ENCODE peak calls at places on chromosomes 13 and 19, in seven cellular contexts. One of them, this sample, is unnamed.

GRCh38 chr13:27007166-27007565 is 164.4 kb downstream of the USP12 start:
- DNase-seq in ascending aorta: no peak
- DNase-seq in spleen: peak; percentile 40
- DNase-seq in cardiac fibroblast: no peak
- DNase-seq in prostate gland: no peak
- DNase-seq in heart left ventricle: no peak
- DNase-seq in OCI-LY7: no peak
- DNase-seq in this sample: no peak

GRCh38 chr19:24029941-24030636 is 56.9 kb upstream of the ZNF254 start:
- DNase-seq in ascending aorta: no peak
- DNase-seq in spleen: peak; percentile 56
- DNase-seq in cardiac fibroblast: no peak
- DNase-seq in prostate gland: no peak
- DNase-seq in heart left ventricle: no peak
- DNase-seq in OCI-LY7: peak; percentile 18
- DNase-seq in this sample: no peak

GRCh38 chr13:98103531-98103930 is 39.4 kb upstream of the FARP1 start:
- DNase-seq in ascending aorta: no peak
- DNase-seq in spleen: no peak
- DNase-seq in cardiac fibroblast: no peak
- DNase-seq in prostate gland: no peak
- DNase-seq in heart left ventricle: no peak
- DNase-seq in OCI-LY7: no peak
- DNase-seq in this sample: no peak

GRCh38 chr19:24159707-24160106 is 72.7 kb downstream of the ZNF254 start:
- DNase-seq in ascending aorta: no peak
- DNase-seq in spleen: no peak
- DNase-seq in cardiac fibroblast: peak; percentile 23
- DNase-seq in prostate gland: no peak
- DNase-seq in heart left ventricle: no peak
- DNase-seq in OCI-LY7: peak; percentile 19
- DNase-seq in this sample: peak; percentile 24

GRCh38 chr13:62432295-62432694 is 1016.6 kb upstream of the PCDH20 start:
- DNase-seq in ascending aorta: no peak
- DNase-seq in spleen: no peak
- DNase-seq in cardiac fibroblast: no peak
- DNase-seq in prostate gland: no peak
- DNase-seq in heart left ventricle: no peak
- DNase-seq in OCI-LY7: no peak
- DNase-seq in this sample: no peak

GRCh38 chr13:57787058-57787791 is 155.7 kb downstream of the PCDH17 start:
- DNase-seq in ascending aorta: no peak
- DNase-seq in spleen: no peak
- DNase-seq in cardiac fibroblast: no peak
- DNase-seq in prostate gland: no peak
- DNase-seq in heart left ventricle: no peak
- DNase-seq in OCI-LY7: no peak
- DNase-seq in this sample: no peak

GRCh38 chr19:33100894-33101644 is 20.1 kb downstream of the GPATCH1 start:
- DNase-seq in ascending aorta: no peak
- DNase-seq in spleen: no peak
- DNase-seq in cardiac fibroblast: no peak
- DNase-seq in prostate gland: no peak
- DNase-seq in heart left ventricle: no peak
- DNase-seq in OCI-LY7: no peak
- DNase-seq in this sample: no peak

GRCh38 chr13:30608364-30608763 is 9.4 kb upstream of the USPL1 start:
- DNase-seq in ascending aorta: no peak
- DNase-seq in spleen: no peak
- DNase-seq in cardiac fibroblast: no peak
- DNase-seq in prostate gland: no peak
- DNase-seq in heart left ventricle: no peak
- DNase-seq in OCI-LY7: no peak
- DNase-seq in this sample: peak; percentile 30

GRCh38 chr19:51367565-51368365 is 1.0 kb downstream of the CLDND2 start:
- DNase-seq in ascending aorta: peak; percentile 100
- DNase-seq in spleen: peak; percentile 100
- DNase-seq in cardiac fibroblast: peak; percentile 99
- DNase-seq in prostate gland: peak; percentile 98
- DNase-seq in heart left ventricle: peak; percentile 99
- DNase-seq in OCI-LY7: peak; percentile 98
- DNase-seq in this sample: peak; percentile 99

GRCh38 chr13:23741879-23742510 is 147.2 kb downstream of the MIPEP start:
- DNase-seq in ascending aorta: no peak
- DNase-seq in spleen: no peak
- DNase-seq in cardiac fibroblast: peak; percentile 24
- DNase-seq in prostate gland: no peak
- DNase-seq in heart left ventricle: no peak
- DNase-seq in OCI-LY7: peak; percentile 29
- DNase-seq in this sample: no peak

GRCh38 chr13:93147293-93147645 is 79.3 kb upstream of the GPC6 start:
- DNase-seq in ascending aorta: no peak
- DNase-seq in spleen: no peak
- DNase-seq in cardiac fibroblast: no peak
- DNase-seq in prostate gland: no peak
- DNase-seq in heart left ventricle: no peak
- DNase-seq in OCI-LY7: no peak
- DNase-seq in this sample: peak; percentile 29

GRCh38 chr13:39766464-39767167 is 111.2 kb downstream of the COG6 start:
- DNase-seq in ascending aorta: no peak
- DNase-seq in spleen: no peak
- DNase-seq in cardiac fibroblast: no peak
- DNase-seq in prostate gland: no peak
- DNase-seq in heart left ventricle: no peak
- DNase-seq in OCI-LY7: no peak
- DNase-seq in this sample: no peak

GRCh38 chr13:53137777-53138176 is 109.2 kb downstream of the OLFM4 start:
- DNase-seq in ascending aorta: no peak
- DNase-seq in spleen: no peak
- DNase-seq in cardiac fibroblast: peak; percentile 79
- DNase-seq in prostate gland: no peak
- DNase-seq in heart left ventricle: no peak
- DNase-seq in OCI-LY7: no peak
- DNase-seq in this sample: peak; percentile 92

GRCh38 chr13:24284876-24285275 is 24.5 kb upstream of the C1QTNF9 start:
- DNase-seq in ascending aorta: no peak
- DNase-seq in spleen: no peak
- DNase-seq in cardiac fibroblast: no peak
- DNase-seq in prostate gland: no peak
- DNase-seq in heart left ventricle: no peak
- DNase-seq in OCI-LY7: no peak
- DNase-seq in this sample: no peak

GRCh38 chr13:75329723-75330122 is 152.2 kb downstream of the TBC1D4 start:
- DNase-seq in ascending aorta: no peak
- DNase-seq in spleen: no peak
- DNase-seq in cardiac fibroblast: no peak
- DNase-seq in prostate gland: no peak
- DNase-seq in heart left ventricle: no peak
- DNase-seq in OCI-LY7: no peak
- DNase-seq in this sample: no peak

GRCh38 chr19:19256072-19256969 is 16.8 kb downstream of the TM6SF2 start:
- DNase-seq in ascending aorta: no peak
- DNase-seq in spleen: no peak
- DNase-seq in cardiac fibroblast: no peak
- DNase-seq in prostate gland: no peak
- DNase-seq in heart left ventricle: no peak
- DNase-seq in OCI-LY7: no peak
- DNase-seq in this sample: peak; percentile 6

GRCh38 chr19:17703823-17704463 is 15.3 kb upstream of the MAP1S start:
- DNase-seq in ascending aorta: no peak
- DNase-seq in spleen: peak; percentile 89
- DNase-seq in cardiac fibroblast: peak; percentile 70
- DNase-seq in prostate gland: no peak
- DNase-seq in heart left ventricle: peak; percentile 56
- DNase-seq in OCI-LY7: peak; percentile 75
- DNase-seq in this sample: peak; percentile 66

GRCh38 chr19:54137913-54138776 is 583 bp downstream of the CNOT3 start:
- DNase-seq in ascending aorta: no peak
- DNase-seq in spleen: peak; percentile 89
- DNase-seq in cardiac fibroblast: peak; percentile 9
- DNase-seq in prostate gland: no peak
- DNase-seq in heart left ventricle: no peak
- DNase-seq in OCI-LY7: peak; percentile 28
- DNase-seq in this sample: no peak

GRCh38 chr13:47420568-47420967 is 523.7 kb upstream of the HTR2A start:
- DNase-seq in ascending aorta: no peak
- DNase-seq in spleen: no peak
- DNase-seq in cardiac fibroblast: peak; percentile 14
- DNase-seq in prostate gland: no peak
- DNase-seq in heart left ventricle: no peak
- DNase-seq in OCI-LY7: no peak
- DNase-seq in this sample: no peak

GRCh38 chr13:95530178-95530577 is 22.3 kb upstream of the CLDN10 start:
- DNase-seq in ascending aorta: no peak
- DNase-seq in spleen: no peak
- DNase-seq in cardiac fibroblast: peak; percentile 59
- DNase-seq in prostate gland: peak; percentile 52
- DNase-seq in heart left ventricle: no peak
- DNase-seq in OCI-LY7: no peak
- DNase-seq in this sample: peak; percentile 72

GRCh38 chr13:99895428-99895998 is 76.1 kb downstream of the ZIC5 start:
- DNase-seq in ascending aorta: no peak
- DNase-seq in spleen: no peak
- DNase-seq in cardiac fibroblast: no peak
- DNase-seq in prostate gland: no peak
- DNase-seq in heart left ventricle: no peak
- DNase-seq in OCI-LY7: no peak
- DNase-seq in this sample: peak; percentile 1
- H3K4me3 ChIP-seq in ascending aorta: peak overlapping the region; percentile 54
- H3K4me3 ChIP-seq in spleen: peak overlapping the region; percentile 45
- H3K4me3 ChIP-seq in cardiac fibroblast: peak overlapping the region; percentile 26
- H3K4me3 ChIP-seq in prostate gland: peak overlapping the region; percentile 29
- H3K4me3 ChIP-seq in heart left ventricle: peak overlapping the region; percentile 7
- H3K4me3 ChIP-seq in OCI-LY7: no peak overlapping the region
- H3K4me3 ChIP-seq in this sample: peak overlapping the region; percentile 36

DNA sequence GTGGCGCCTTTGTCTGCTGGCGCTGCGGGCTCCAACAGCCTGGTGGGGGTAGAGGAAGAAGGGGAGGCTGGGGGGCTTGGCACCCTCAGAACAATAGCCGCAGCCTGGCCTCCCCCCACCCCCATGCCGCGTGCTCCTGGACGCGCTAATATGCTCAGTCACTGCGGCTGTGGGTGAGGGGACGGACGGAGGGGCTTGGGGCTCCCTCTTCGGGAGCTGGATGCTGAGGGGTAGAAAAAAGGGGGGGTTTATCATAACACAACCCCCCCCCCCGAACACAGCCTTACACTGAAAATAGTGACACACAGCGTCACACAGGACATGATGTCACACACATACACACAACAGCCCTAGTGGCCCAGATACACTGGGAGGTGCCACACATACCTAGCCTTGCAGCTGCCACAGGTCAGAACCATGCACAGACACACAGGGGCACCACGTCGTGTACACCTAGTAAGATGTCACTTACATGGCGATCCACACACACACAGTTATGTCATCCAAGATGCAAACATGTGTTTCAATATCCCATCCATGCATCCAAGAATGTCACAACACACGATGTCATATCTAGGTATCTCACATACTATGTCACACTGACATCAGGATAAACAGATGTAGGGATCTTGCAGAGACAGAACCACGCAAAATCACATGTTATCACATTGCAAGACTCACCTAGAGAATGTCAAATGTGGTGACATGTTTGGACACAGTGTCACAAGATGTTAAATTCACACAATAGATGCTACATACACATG is 760 bp downstream of the MAST1 start:
- DNase-seq in ascending aorta: no peak
- DNase-seq in spleen: no peak
- DNase-seq in cardiac fibroblast: no peak
- DNase-seq in prostate gland: no peak
- DNase-seq in heart left ventricle: no peak
- DNase-seq in OCI-LY7: peak; percentile 67
- DNase-seq in this sample: no peak
- H3K4me3 ChIP-seq in ascending aorta: peak overlapping the region; percentile 49
- H3K4me3 ChIP-seq in spleen: peak overlapping the region; percentile 29
- H3K4me3 ChIP-seq in cardiac fibroblast: no peak overlapping the region
- H3K4me3 ChIP-seq in prostate gland: no peak overlapping the region
- H3K4me3 ChIP-seq in heart left ventricle: no peak overlapping the region
- H3K4me3 ChIP-seq in OCI-LY7: peak overlapping the region; percentile 93
- H3K4me3 ChIP-seq in this sample: no peak overlapping the region

GRCh38 chr13:28531956-28532225 is 37.0 kb upstream of the FLT1 start:
- DNase-seq in ascending aorta: no peak
- DNase-seq in spleen: no peak
- DNase-seq in cardiac fibroblast: no peak
- DNase-seq in prostate gland: no peak
- DNase-seq in heart left ventricle: no peak
- DNase-seq in OCI-LY7: no peak
- DNase-seq in this sample: no peak

GRCh38 chr13:28532226-28533048 is 37.5 kb upstream of the FLT1 start:
- DNase-seq in ascending aorta: no peak
- DNase-seq in spleen: peak; percentile 81
- DNase-seq in cardiac fibroblast: peak; percentile 2
- DNase-seq in prostate gland: no peak
- DNase-seq in heart left ventricle: peak; percentile 67
- DNase-seq in OCI-LY7: no peak
- DNase-seq in this sample: no peak

GRCh38 chr13:28530729-28531194 is 35.8 kb upstream of the FLT1 start:
- DNase-seq in ascending aorta: no peak
- DNase-seq in spleen: no peak
- DNase-seq in cardiac fibroblast: peak; percentile 23
- DNase-seq in prostate gland: no peak
- DNase-seq in heart left ventricle: no peak
- DNase-seq in OCI-LY7: no peak
- DNase-seq in this sample: peak; percentile 50

GRCh38 chr13:28529836-28530235 is 34.9 kb upstream of the FLT1 start:
- DNase-seq in ascending aorta: no peak
- DNase-seq in spleen: no peak
- DNase-seq in cardiac fibroblast: no peak
- DNase-seq in prostate gland: no peak
- DNase-seq in heart left ventricle: no peak
- DNase-seq in OCI-LY7: no peak
- DNase-seq in this sample: no peak

GRCh38 chr13:28531195-28531955 is 36.4 kb upstream of the FLT1 start:
- DNase-seq in ascending aorta: peak; percentile 70
- DNase-seq in spleen: peak; percentile 82
- DNase-seq in cardiac fibroblast: peak; percentile 33
- DNase-seq in prostate gland: no peak
- DNase-seq in heart left ventricle: peak; percentile 72
- DNase-seq in OCI-LY7: no peak
- DNase-seq in this sample: peak; percentile 45
- H3K4me3 ChIP-seq in ascending aorta: peak overlapping the region; percentile 68
- H3K4me3 ChIP-seq in spleen: peak overlapping the region; percentile 56
- H3K4me3 ChIP-seq in cardiac fibroblast: peak overlapping the region; percentile 43
- H3K4me3 ChIP-seq in prostate gland: no peak overlapping the region
- H3K4me3 ChIP-seq in heart left ventricle: peak overlapping the region; percentile 41
- H3K4me3 ChIP-seq in OCI-LY7: no peak overlapping the region
- H3K4me3 ChIP-seq in this sample: peak overlapping the region; percentile 46

DNA sequence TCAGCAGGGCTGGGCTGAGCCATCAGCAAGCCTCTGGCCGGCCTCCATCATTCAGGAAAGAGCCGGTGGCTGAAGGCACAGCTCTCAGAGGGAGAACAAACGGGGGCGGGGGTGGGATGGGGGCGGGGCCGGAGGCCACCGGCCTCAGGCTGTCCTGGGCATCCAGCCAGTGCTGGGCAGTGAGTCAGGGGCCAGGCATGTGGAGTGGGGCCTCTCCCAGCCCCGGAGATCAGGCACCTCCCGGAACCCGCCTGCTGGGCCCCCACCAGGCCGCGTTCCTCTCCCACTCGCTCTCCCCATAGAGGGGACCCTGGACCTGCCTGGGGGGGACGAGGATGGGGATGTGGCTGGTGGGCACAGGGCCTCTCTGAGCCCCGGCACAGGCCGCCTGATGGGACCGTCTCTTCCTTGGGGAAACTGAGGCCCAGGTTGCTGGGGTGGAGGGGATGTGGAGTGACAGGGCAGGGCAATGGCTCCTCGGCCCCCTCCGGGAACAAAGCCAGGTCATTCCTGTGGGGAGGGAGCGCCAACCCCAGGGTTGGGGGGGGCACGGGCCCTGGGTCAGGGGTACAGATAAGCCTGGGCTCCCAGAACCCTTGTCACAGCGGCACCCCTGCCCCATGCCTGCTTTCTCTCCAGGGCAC is 12.9 kb downstream of the SPC24 start:
- DNase-seq in ascending aorta: peak; percentile 96
- DNase-seq in spleen: peak; percentile 78
- DNase-seq in cardiac fibroblast: peak; percentile 96
- DNase-seq in prostate gland: peak; percentile 62
- DNase-seq in heart left ventricle: peak; percentile 95
- DNase-seq in OCI-LY7: no peak
- DNase-seq in this sample: peak; percentile 98
- H3K4me3 ChIP-seq in ascending aorta: peak overlapping the region; percentile 45
- H3K4me3 ChIP-seq in spleen: peak overlapping the region; percentile 5
- H3K4me3 ChIP-seq in cardiac fibroblast: peak overlapping the region; percentile 30
- H3K4me3 ChIP-seq in prostate gland: no peak overlapping the region
- H3K4me3 ChIP-seq in heart left ventricle: peak overlapping the region; percentile 12
- H3K4me3 ChIP-seq in OCI-LY7: no peak overlapping the region
- H3K4me3 ChIP-seq in this sample: peak overlapping the region; percentile 29